ENCODE peak calls at places on chromosomes 13 and 19, in seven cellular contexts. N is neural progenitor cell, Q is GM23248, E is endothelial cell of umbilical vein, O is MM.1S, I is astrocyte, A is PC-3. Y is an unnamed sample.

GRCh38 chr13:50357586-50358118 is 342.4 kb downstream of the KCNRG start:
- DNase-seq in E (peak), A (peak), Q (peak), N (no peak), O (no peak), I (peak), Y (no peak)

GRCh38 chr19:49333426-49334288 is 1.5 kb upstream of the CD37 start:
- DNase-seq in N (no peak), I (no peak), A (no peak), Q (peak), E (no peak), O (peak), Y (no peak)

GRCh38 chr13:29937836-29938235 is 87.4 kb upstream of the UBL3 start:
- DNase-seq in N (no peak), A (no peak), I (no peak), E (no peak), O (no peak), Q (peak), Y (no peak)

GRCh38 chr13:40064723-40065122 is 409.3 kb downstream of the COG6 start:
- DNase-seq in N (no peak), Q (peak), A (peak), I (peak), E (peak), O (no peak), Y (peak)

GRCh38 chr19:35114656-35115537 is 726 bp upstream of the FXYD3 start:
- DNase-seq in A (peak), N (peak), O (peak), Q (peak), E (peak), I (no peak), Y (peak)

GRCh38 chr19:28680091-28680490 is 532.9 kb downstream of the UQCRFS1 start:
- DNase-seq in I (no peak), A (no peak), N (no peak), Q (no peak), O (no peak), E (no peak), Y (no peak)

GRCh38 chr13:33228645-33229445 is 56.7 kb downstream of the STARD13 start:
- DNase-seq in E (peak), Q (peak), N (peak), I (peak), O (peak), A (peak), Y (peak)

GRCh38 chr19:14248578-14249011 is 42.6 kb upstream of the ADGRL1 start:
- DNase-seq in I (peak), O (no peak), N (peak), E (peak), A (peak), Q (peak), Y (peak)

GRCh38 chr19:55866521-55866920 is 30.2 kb downstream of the NLRP4 start:
- DNase-seq in Q (no peak), N (no peak), A (no peak), O (no peak), E (no peak), I (no peak), Y (no peak)

GRCh38 chr13:40193290-40194203 is 472.9 kb downstream of the FOXO1 start:
- DNase-seq in Q (peak), O (no peak), I (peak), E (peak), N (no peak), A (no peak), Y (no peak)

GRCh38 chr13:38767506-38768265 is 80.8 kb downstream of the FREM2 start:
- DNase-seq in N (no peak), I (no peak), Q (no peak), A (no peak), E (no peak), O (no peak), Y (no peak)

GRCh38 chr13:100290165-100290801 is 201.4 kb downstream of the PCCA start:
- DNase-seq in I (no peak), E (no peak), Q (no peak), N (no peak), O (no peak), A (no peak), Y (peak)

GRCh38 chr19:56111601-56112312 is 9.3 kb downstream of the ZNF787 start:
- DNase-seq in A (no peak), E (no peak), Q (no peak), O (no peak), N (peak), I (no peak), Y (no peak)

GRCh38 chr13:108154421-108154858 is 60.9 kb downstream of the LIG4 start:
- DNase-seq in A (peak), I (peak), E (no peak), N (no peak), O (no peak), Q (no peak), Y (no peak)

GRCh38 chr19:32570081-32570785 is 10.8 kb upstream of the PDCD5 start:
- DNase-seq in I (peak), E (peak), O (peak), Q (peak), A (peak), N (peak), Y (peak)

GRCh38 chr19:45601115-45601514 is 897 bp downstream of the GPR4 start:
- DNase-seq in N (no peak), Q (peak), O (no peak), I (no peak), A (peak), E (peak), Y (no peak)
- TF ChIP-seq EZH2 in N (no peak), Q (no peak), O (no peak), I (peak), A (no peak), E (no peak), Y (peak)

GRCh38 chr13:99215466-99215865 is 14.8 kb downstream of the UBAC2 start:
- DNase-seq in E (peak), Q (no peak), O (no peak), A (no peak), I (no peak), N (no peak), Y (no peak)
- H3K27ac ChIP-seq in E (no peak), Q (no peak), O (no peak), A (no peak), I (no peak), N (no peak), Y (no peak)

GRCh38 chr13:65914707-65915106 is 1315.4 kb downstream of the PCDH9 start:
- DNase-seq in I (peak), A (peak), O (no peak), E (peak), Q (peak), N (no peak), Y (no peak)
- TF ChIP-seq EZH2 in I (no peak), A (no peak), O (no peak), E (no peak), Q (no peak), N (no peak), Y (no peak)

GRCh38 chr19:10946964-10947657 is 13.7 kb upstream of the SMARCA4 start:
- DNase-seq in O (no peak), A (no peak), I (peak), Q (no peak), N (no peak), E (no peak), Y (peak)
- H3K27ac ChIP-seq in O (no peak), A (no peak), I (peak), Q (no peak), N (no peak), E (no peak), Y (peak)

DNA sequence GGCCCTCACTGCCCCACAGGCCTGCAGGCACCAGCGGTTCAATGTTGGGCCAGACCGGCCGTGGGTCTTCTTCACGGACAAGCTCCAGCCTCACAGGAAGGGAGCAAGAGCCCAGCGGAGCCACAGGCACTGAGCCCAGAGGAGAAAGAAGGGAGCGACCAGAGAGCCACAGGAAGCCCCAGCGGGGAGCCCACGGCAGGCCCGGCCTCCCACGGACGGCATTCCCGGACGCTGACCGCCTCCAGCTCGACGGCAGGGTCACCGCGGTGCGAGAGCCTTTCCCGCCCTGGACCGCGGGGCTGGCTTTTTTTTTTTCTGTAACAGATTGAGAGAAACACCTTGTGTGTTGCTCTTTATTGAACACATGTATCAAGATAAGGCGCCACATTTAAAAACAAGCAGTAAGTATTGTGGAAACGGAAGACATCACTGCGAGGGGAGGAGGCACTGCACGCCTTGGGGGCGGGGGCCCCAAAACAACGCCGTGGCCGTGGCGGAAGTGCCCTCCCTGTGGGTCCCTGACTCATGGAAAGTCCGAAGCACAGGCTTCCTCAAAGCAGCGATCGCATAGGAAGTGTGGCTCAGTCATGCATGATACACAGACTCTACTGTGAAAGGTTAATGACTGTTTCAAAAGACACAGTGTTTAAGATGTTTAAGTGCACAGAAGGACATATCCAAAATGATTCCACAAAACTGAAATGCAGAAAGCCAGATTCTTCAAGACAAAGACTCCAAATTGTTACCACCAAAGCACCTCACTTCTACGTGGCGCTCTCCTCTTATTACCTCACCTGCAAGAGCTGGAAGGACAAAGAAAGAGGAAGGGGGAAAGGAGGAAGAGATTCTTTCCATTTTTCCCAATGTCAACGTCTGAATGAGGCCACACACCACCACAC is 3.5 kb downstream of the RASA3 start:
- DNase-seq in Q (peak), O (no peak), A (peak), E (peak), I (peak), N (no peak), Y (peak)
- TF ChIP-seq EZH2 in Q (no peak), O (no peak), A (no peak), E (no peak), I (no peak), N (no peak), Y (no peak)

DNA sequence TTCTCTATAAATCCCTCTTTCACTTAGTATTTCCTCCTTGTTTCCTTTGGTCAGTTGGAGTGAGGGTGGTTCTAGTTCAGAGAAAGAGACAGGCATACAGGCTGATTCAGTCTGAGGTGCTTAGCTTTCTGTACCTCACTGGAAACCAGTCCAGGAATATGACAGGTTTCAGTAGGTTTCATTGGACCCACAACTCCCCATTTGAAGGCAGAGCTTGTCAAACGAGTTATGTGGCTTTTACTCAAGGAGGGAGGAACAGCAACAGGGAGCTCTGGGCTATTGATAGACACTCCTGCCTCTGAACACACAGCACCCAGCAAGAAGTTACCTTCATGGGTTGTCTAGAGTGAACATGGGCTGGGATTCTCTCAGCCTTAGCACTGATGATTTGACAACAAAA is 14.5 kb downstream of the ACTN4 start:
- DNase-seq in A (peak), O (no peak), N (no peak), Q (no peak), I (no peak), E (peak), Y (no peak)
- H3K27ac ChIP-seq in A (peak), O (no peak), N (no peak), Q (peak), I (peak), E (peak), Y (peak)

Y was measured in A673.